ENCODE peak calls at places on chromosomes 3 and 15, in six cellular contexts. T, Z, F, Y, R and W are unnamed samples.

GRCh38 chr15:85530079-85530478 is 149.7 kb downstream of the AKAP13 start:
- DNase-seq in T (no peak), Z (no peak), F (no peak), Y (no peak), R (no peak), W (no peak)

GRCh38 chr3:12612514-12613226 is 51.2 kb downstream of the RAF1 start:
- DNase-seq in T (no peak), Z (no peak), F (no peak), Y (no peak), R (no peak), W (no peak)

GRCh38 chr3:168812234-168812633 is 716.5 kb upstream of the GOLIM4 start:
- DNase-seq in T (no peak), Z (no peak), F (no peak), Y (no peak), R (no peak), W (peak)

GRCh38 chr15:46676233-46677206 is 1040.8 kb upstream of the SEMA6D start:
- DNase-seq in T (no peak), Z (no peak), F (no peak), Y (no peak), R (no peak), W (no peak)

GRCh38 chr3:114451561-114452018 is 157.8 kb downstream of the TIGIT start:
- DNase-seq in T (no peak), Z (no peak), F (no peak), Y (no peak), R (peak), W (no peak)

GRCh38 chr3:97821413-97821809 is 400 bp upstream of the CRYBG3 start:
- DNase-seq in T (peak), Z (no peak), F (no peak), Y (peak), R (no peak), W (peak)

GRCh38 chr15:60496853-60497252 is 17.9 kb upstream of the ICE2 start:
- DNase-seq in T (no peak), Z (no peak), F (no peak), Y (no peak), R (no peak), W (no peak)

GRCh38 chr3:27507515-27508266 is 23.5 kb upstream of the SLC4A7 start:
- DNase-seq in T (no peak), Z (no peak), F (no peak), Y (no peak), R (no peak), W (no peak)

GRCh38 chr3:16363636-16364035 is 98.6 kb downstream of the OXNAD1 start:
- DNase-seq in T (no peak), Z (no peak), F (no peak), Y (no peak), R (no peak), W (no peak)

GRCh38 chr15:65939901-65940617 is 70.8 kb downstream of the RAB11A start:
- DNase-seq in T (no peak), Z (no peak), F (no peak), Y (no peak), R (no peak), W (no peak)

GRCh38 chr15:27480141-27480530 is 509.2 kb downstream of the GABRG3 start:
- DNase-seq in T (no peak), Z (no peak), F (no peak), Y (no peak), R (no peak), W (no peak)

GRCh38 chr3:100271522-100271921 is 10.7 kb downstream of the TBC1D23 start:
- DNase-seq in T (no peak), Z (no peak), F (no peak), Y (no peak), R (no peak), W (no peak)

GRCh38 chr15:49831206-49831965 is 210.5 kb downstream of the DTWD1 start:
- DNase-seq in T (no peak), Z (no peak), F (no peak), Y (no peak), R (no peak), W (no peak)

GRCh38 chr3:120682095-120682681 is at the start of gene HGD:
- DNase-seq in T (no peak), Z (no peak), F (no peak), Y (no peak), R (peak), W (no peak)

DNA sequence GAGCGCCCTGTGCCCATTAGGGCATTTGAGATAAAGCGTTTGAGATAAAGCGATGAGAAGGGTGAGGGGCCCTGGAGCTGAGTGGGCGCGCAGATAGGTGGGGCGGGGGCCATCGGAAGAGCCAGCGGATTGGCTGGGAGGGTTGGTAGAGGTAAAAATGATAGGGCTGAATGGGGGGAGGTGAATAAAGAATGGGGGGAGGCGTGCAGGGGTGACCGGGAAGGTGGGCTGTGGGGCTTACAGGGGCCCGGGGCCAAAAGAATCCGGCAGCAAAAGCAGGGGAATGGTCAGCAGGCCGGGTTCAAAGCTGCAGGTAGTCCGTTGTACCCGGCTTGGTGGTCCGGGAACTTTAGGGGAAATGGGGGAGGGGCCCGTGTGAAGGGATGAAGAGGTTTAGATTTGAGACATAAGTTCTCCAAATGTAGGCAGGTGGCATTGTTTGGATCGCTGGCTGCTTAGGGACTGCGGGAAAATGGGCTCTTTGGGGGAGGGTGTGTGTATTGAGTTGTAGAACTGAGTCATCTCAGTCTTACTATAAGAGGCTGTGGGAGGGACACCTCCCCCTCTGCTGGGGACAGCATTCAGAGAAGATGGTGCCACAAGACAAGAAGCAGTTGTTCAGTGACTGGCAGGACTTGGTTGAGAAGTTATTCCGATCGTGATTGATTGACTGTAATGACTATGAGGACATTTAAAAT is 623 bp downstream of the ARID3B start:
- DNase-seq in T (peak), Z (no peak), F (peak), Y (peak), R (peak), W (peak)
- TF ChIP-seq ZNF274 in T (no peak), Z (no peak), F (no peak), Y (no peak), R (no peak), W (no peak)

GRCh38 chr15:31480356-31481058 is 153.9 kb downstream of the KLF13 start:
- DNase-seq in T (no peak), Z (no peak), F (no peak), Y (no peak), R (no peak), W (no peak)
- TF ChIP-seq ZNF274 in T (no peak), Z (no peak), F (no peak), Y (no peak), R (no peak), W (no peak)

DNA sequence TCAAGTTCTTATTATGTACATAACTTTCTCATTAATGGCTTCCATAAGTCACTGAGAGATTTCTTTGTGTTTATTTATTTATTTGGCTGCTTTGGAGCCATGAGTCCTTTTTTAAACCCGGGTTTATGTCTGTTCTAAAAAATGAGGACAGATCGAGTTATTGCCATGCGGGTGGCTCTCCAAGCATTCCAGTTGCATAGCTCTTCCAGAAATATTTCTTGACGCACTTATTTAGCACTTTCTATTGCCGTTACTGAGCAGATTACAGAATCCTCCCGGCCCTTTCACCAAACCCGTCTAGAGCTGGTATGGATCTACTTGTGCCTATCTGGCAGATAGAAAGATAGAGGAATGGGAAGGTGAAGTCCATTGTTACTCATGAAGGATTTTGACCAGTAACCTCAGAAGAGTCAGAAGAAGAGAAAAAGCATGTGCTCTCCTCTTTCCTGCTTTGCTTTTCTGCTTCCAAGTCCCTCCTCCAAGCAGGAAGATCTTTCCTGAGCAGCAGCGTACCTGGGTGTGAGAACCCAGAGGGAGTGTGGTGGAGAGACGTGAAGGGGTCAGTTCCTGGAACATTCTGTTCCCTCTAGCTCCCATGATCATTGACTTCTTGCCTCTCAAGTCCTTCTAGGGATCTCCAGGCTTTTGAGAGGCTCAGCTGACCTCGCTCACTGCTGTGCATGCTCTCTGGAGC is 112.8 kb downstream of the LPP start:
- DNase-seq in T (no peak), Z (no peak), F (no peak), Y (no peak), R (no peak), W (no peak)
- TF ChIP-seq ZNF274 in T (no peak), Z (no peak), F (no peak), Y (no peak), R (no peak), W (no peak)

GRCh38 chr3:127112796-127113570 is 79.9 kb upstream of the PRR23E start:
- DNase-seq in T (no peak), Z (no peak), F (no peak), Y (no peak), R (peak), W (no peak)

GRCh38 chr3:127110982-127111693 is 81.8 kb upstream of the PRR23E start:
- DNase-seq in T (no peak), Z (no peak), F (no peak), Y (no peak), R (no peak), W (peak)

GRCh38 chr3:127115691-127116351 is 77.1 kb upstream of the PRR23E start:
- DNase-seq in T (no peak), Z (no peak), F (no peak), Y (no peak), R (peak), W (no peak)

GRCh38 chr3:127113571-127113891 is 79.4 kb upstream of the PRR23E start:
- DNase-seq in T (no peak), Z (no peak), F (no peak), Y (no peak), R (peak), W (no peak)

GRCh38 chr3:127114337-127115070 is 78.4 kb upstream of the PRR23E start:
- DNase-seq in T (no peak), Z (no peak), F (no peak), Y (no peak), R (no peak), W (no peak)
- TF ChIP-seq ZNF274 in T (no peak), Z (no peak), F (no peak), Y (no peak), R (no peak), W (no peak)

GRCh38 chr3:121995190-121996137 is 26.6 kb downstream of the ILDR1 start:
- DNase-seq in T (peak), Z (peak), F (peak), Y (peak), R (peak), W (peak)
- TF ChIP-seq ZNF274 in T (no peak), Z (no peak), F (no peak), Y (no peak), R (no peak), W (no peak)

GRCh38 chr15:95284933-95285401 is 1045.5 kb upstream of the NR2F2 start:
- DNase-seq in T (no peak), Z (no peak), F (no peak), Y (peak), R (no peak), W (no peak)
- TF ChIP-seq ZNF274 in T (no peak), Z (no peak), F (no peak), Y (no peak), R (no peak), W (no peak)

GRCh38 chr3:8767667-8768363 is 1.6 kb downstream of the OXTR start:
- DNase-seq in T (peak), Z (no peak), F (no peak), Y (no peak), R (peak), W (no peak)
- TF ChIP-seq ZNF274 in T (no peak), Z (no peak), F (no peak), Y (no peak), R (no peak), W (no peak)

GRCh38 chr15:101127503-101128076 is 124.3 kb downstream of the CHSY1 start:
- DNase-seq in T (no peak), Z (peak), F (peak), Y (no peak), R (peak), W (no peak)

GRCh38 chr15:101124731-101125558 is 126.9 kb downstream of the CHSY1 start:
- DNase-seq in T (no peak), Z (peak), F (peak), Y (no peak), R (no peak), W (no peak)

GRCh38 chr15:101128696-101129095 is 123.2 kb downstream of the CHSY1 start:
- DNase-seq in T (no peak), Z (no peak), F (no peak), Y (no peak), R (no peak), W (no peak)

GRCh38 chr15:101128191-101128590 is 123.7 kb downstream of the CHSY1 start:
- DNase-seq in T (no peak), Z (no peak), F (no peak), Y (no peak), R (no peak), W (no peak)

DNA sequence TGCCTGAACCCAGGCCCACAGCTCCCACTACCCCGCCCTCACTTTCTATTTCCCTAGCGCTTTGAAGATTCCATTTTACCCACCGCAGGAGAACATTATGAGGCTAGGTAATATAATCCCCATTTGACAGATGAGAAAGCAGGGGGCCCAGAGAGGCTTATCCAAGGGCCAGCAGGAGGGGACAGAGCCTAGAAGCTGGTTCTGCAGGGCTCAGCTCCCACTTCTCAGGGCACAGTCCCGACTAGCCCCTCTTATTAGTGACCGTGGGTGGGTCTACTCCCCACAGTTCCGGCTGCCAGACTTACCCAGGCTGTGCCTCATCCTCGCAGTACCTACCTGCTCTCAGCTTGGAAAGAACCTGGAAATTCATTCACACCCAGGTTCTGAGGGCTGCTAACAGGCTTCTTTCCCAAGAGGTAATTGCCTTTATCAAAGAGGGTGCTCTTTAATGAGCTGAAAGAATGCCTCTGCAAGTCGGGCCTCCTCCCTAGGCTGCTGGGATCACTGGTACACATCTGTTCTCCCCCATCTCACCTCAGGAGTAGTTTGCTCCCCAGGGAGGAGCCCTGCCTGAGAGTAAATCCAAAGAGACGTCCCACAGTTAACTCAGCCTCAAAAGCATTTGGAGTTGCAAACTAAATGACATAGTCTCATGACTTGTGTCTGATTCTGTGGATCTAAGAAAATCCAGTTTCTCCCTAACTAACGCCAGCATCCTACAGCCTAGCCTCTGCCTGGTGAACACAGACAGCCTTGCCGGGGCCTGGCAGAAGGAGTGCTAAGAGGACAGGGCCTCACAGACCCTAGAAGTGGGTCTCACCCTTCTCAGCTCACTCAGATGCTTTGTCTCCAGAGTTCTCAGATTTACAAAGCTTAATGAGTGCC is 125.0 kb downstream of the CHSY1 start:
- DNase-seq in T (no peak), Z (no peak), F (no peak), Y (no peak), R (no peak), W (no peak)
- TF ChIP-seq ZNF274 in T (no peak), Z (no peak), F (no peak), Y (no peak), R (no peak), W (no peak)